ENCODE peak calls at places on chromosomes 12 and 14, in five cellular contexts. R is right lobe of liver, S is GM23248, E is BE2C, X is left ventricle myocardium inferior. H is an unnamed sample. For H3K36me3 and H3K4me1, the result is how much of the 10 kb centered on the place peaks cover.

GRCh38 chr14:35387713-35388579 is 16.6 kb downstream of the NFKBIA start:
- DNase-seq in S (no peak), R (no peak), X (peak), E (no peak), H (no peak)

GRCh38 chr12:96302706-96303310 is 97.4 kb downstream of the CDK17 start:
- DNase-seq in S (no peak), X (no peak), E (no peak), R (no peak), H (peak)

GRCh38 chr12:661720-662486 is 1.3 kb downstream of the NINJ2 start:
- DNase-seq in S (no peak), E (no peak), R (no peak), X (peak), H (no peak)

GRCh38 chr12:47964102-47964723 is 817 bp downstream of the TMEM106C start:
- DNase-seq in R (no peak), E (no peak), X (no peak), S (peak), H (peak)

GRCh38 chr12:9794484-9795063 is 32.7 kb upstream of the KLRF1 start:
- DNase-seq in E (no peak), X (no peak), S (no peak), R (no peak), H (no peak)

GRCh38 chr12:83865431-83865830 is 1047.2 kb downstream of the SLC6A15 start:
- DNase-seq in X (no peak), E (no peak), R (no peak), S (no peak), H (no peak)

GRCh38 chr14:99566009-99566389 is 38.0 kb downstream of the CCDC85C start:
- DNase-seq in S (no peak), X (no peak), R (no peak), E (no peak), H (no peak)

GRCh38 chr14:87805315-87805723 is 187.7 kb downstream of the GALC start:
- DNase-seq in S (peak), X (peak), E (peak), R (peak), H (peak)

GRCh38 chr12:100733817-100734593 is 60.6 kb upstream of the ANO4 start:
- DNase-seq in S (peak), X (no peak), E (no peak), R (no peak), H (peak)

GRCh38 chr12:121673013-121673441 is 3.6 kb upstream of the MORN3 start:
- DNase-seq in E (peak), X (no peak), S (peak), R (no peak), H (no peak)

GRCh38 chr14:94773017-94773681 is 3.2 kb upstream of the GSC start:
- DNase-seq in X (no peak), S (no peak), R (no peak), E (no peak), H (no peak)

GRCh38 chr12:113479578-113480335 is 8.1 kb upstream of the LHX5 start:
- DNase-seq in E (no peak), S (peak), R (no peak), X (peak), H (peak)

GRCh38 chr14:53519137-53519536 is 366.0 kb upstream of the DDHD1 start:
- DNase-seq in E (no peak), R (no peak), S (peak), X (no peak), H (no peak)

GRCh38 chr14:98014851-98015615 is 1217.9 kb downstream of the VRK1 start:
- DNase-seq in E (no peak), R (no peak), S (no peak), X (no peak), H (no peak)

GRCh38 chr12:71240941-71241340 is 83.1 kb upstream of the TSPAN8 start:
- DNase-seq in E (no peak), S (no peak), R (no peak), X (no peak), H (no peak)

GRCh38 chr12:2051700-2052625 is 824 bp upstream of the CACNA1C start:
- DNase-seq in R (no peak), E (no peak), X (no peak), S (peak), H (peak)

GRCh38 chr14:37865719-37866549 is 270.5 kb downstream of the TTC6 start:
- DNase-seq in R (no peak), S (no peak), X (no peak), E (no peak), H (no peak)

GRCh38 chr14:47539065-47539464 is 136.3 kb downstream of the MDGA2 start:
- DNase-seq in E (peak), S (no peak), R (no peak), X (no peak), H (peak)

GRCh38 chr12:28583771-28584261 is 393.6 kb downstream of the CCDC91 start:
- DNase-seq in X (no peak), R (no peak), E (no peak), S (peak), H (no peak)

GRCh38 chr12:105369014-105369413 is 38.5 kb downstream of the C12orf75 start:
- DNase-seq in E (no peak), R (no peak), S (peak), X (no peak), H (no peak)

GRCh38 chr12:30980886-30981662 is 54.5 kb downstream of the TSPAN11 start:
- DNase-seq in X (no peak), S (no peak), R (no peak), E (no peak), H (no peak)

GRCh38 chr12:130761537-130762318 is 45.6 kb upstream of the RIMBP2 start:
- DNase-seq in X (peak), R (no peak), S (peak), E (peak), H (peak)

GRCh38 chr14:55794655-55795583 is 214.9 kb downstream of the KTN1 start:
- DNase-seq in S (peak), E (no peak), X (no peak), R (no peak), H (peak)

GRCh38 chr14:100728962-100729361 is 2.3 kb downstream of the DLK1 start:
- DNase-seq in R (no peak), X (no peak), E (no peak), S (no peak), H (no peak)

GRCh38 chr12:16833376-16833775 is 227.4 kb upstream of the LMO3 start:
- DNase-seq in X (no peak), S (no peak), R (no peak), E (no peak), H (no peak)

GRCh38 chr12:80045594-80045993 is 53.7 kb upstream of the OTOGL start:
- DNase-seq in S (peak), R (no peak), X (no peak), E (no peak), H (peak)

GRCh38 chr12:62767946-62768345 is 167.0 kb downstream of the PPM1H start:
- DNase-seq in X (no peak), E (no peak), R (no peak), S (no peak), H (no peak)

GRCh38 chr12:94207467-94208432 is 59.4 kb downstream of the PLXNC1 start:
- DNase-seq in E (no peak), X (no peak), R (no peak), S (no peak), H (no peak)

GRCh38 chr14:64795921-64796320 is 83.8 kb downstream of the SPTB start:
- DNase-seq in E (no peak), R (no peak), X (no peak), S (no peak), H (no peak)

GRCh38 chr12:93851245-93851665 is 174.1 kb downstream of the CRADD start:
- DNase-seq in E (no peak), S (no peak), X (no peak), R (no peak), H (no peak)

GRCh38 chr12:16531623-16532022 is 74.3 kb downstream of the LMO3 start:
- DNase-seq in E (no peak), R (no peak), S (no peak), X (no peak), H (peak)

GRCh38 chr12:34598352-34598827 is 576.1 kb downstream of the ALG10 start:
- DNase-seq in E (no peak), S (no peak), X (no peak), R (peak), H (no peak)

GRCh38 chr12:98440165-98440581 is 75.2 kb upstream of the TMPO start:
- DNase-seq in S (peak), R (no peak), E (no peak), X (peak), H (peak)

GRCh38 chr12:20213851-20214250 is 154.5 kb upstream of the PDE3A start:
- DNase-seq in R (no peak), E (no peak), X (no peak), S (no peak), H (no peak)

GRCh38 chr12:20211537-20211936 is 156.8 kb upstream of the PDE3A start:
- DNase-seq in X (no peak), R (no peak), E (no peak), S (no peak), H (no peak)

GRCh38 chr12:20210795-20211194 is 157.5 kb upstream of the PDE3A start:
- DNase-seq in E (no peak), S (no peak), X (no peak), R (no peak), H (no peak)

GRCh38 chr12:20212658-20213387 is 155.5 kb upstream of the PDE3A start:
- DNase-seq in X (peak), E (peak), R (peak), S (peak), H (peak)

GRCh38 chr12:20212036-20212435 is 156.3 kb upstream of the PDE3A start:
- DNase-seq in E (no peak), X (no peak), S (peak), R (no peak), H (peak)
- H3K4me3 ChIP-seq in E (peak), X (peak), S (no peak), R (no peak), H (no peak)

DNA sequence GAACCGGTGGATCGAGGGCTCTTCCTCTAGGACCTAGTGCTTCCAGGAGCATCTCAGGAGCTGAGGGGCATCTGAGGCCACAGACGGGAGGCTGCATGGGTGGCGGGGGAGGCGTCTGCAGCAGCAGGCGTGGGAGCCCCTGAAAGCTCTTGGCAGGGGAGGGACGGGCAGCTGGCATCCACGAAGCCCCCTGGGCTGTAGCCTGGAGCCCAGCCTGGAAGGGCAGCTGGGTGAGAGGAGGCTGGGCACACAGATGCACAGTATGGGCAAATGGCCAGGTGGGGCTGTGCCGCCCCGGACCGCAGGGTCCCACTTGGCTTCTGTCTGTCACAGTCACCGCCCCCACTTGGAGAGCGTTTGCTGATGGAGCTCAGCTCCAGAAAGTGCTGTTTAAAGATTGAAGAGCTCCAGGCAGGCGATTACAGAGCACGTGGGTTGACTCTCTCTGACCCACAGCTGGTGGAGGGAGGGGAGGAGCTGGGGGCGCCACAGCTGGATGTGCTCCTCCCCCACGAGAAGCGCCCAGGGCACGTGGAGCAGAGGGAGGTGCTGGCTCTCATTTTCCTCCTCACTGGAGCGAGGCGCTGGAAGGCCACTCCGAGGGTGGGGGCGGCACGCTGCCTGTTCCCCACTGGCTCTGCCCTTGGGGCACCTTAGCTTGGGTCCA is 155.0 kb upstream of the C14orf180 start:
- DNase-seq in S (no peak), R (no peak), X (no peak), E (peak), H (peak)
- H3K36me3 ChIP-seq in S (under half), R (under half), X (under half), E (under half), H (under half)

GRCh38 chr12:110533607-110534006 is 31.5 kb downstream of the RAD9B start:
- DNase-seq in X (no peak), E (no peak), S (no peak), R (no peak), H (no peak)

GRCh38 chr12:110532644-110533043 is 30.5 kb downstream of the RAD9B start:
- DNase-seq in E (no peak), S (no peak), R (no peak), X (no peak), H (no peak)

GRCh38 chr12:110531741-110532333 is 29.7 kb downstream of the RAD9B start:
- DNase-seq in E (no peak), S (peak), R (no peak), X (no peak), H (peak)

GRCh38 chr12:110536834-110537604 is 34.9 kb downstream of the RAD9B start:
- DNase-seq in X (no peak), R (no peak), E (no peak), S (no peak), H (no peak)

GRCh38 chr12:110534811-110535210 is 32.7 kb downstream of the RAD9B start:
- DNase-seq in X (no peak), S (no peak), R (no peak), E (no peak), H (no peak)
- H3K4me1 ChIP-seq in X (half or more), S (under half), R (under half), E (under half), H (under half)

GRCh38 chr12:24901975-24902461 is 46.9 kb downstream of the BCAT1 start:
- DNase-seq in X (no peak), R (no peak), E (peak), S (no peak), H (no peak)

GRCh38 chr12:24902521-24903304 is 46.2 kb downstream of the BCAT1 start:
- DNase-seq in R (no peak), S (peak), X (peak), E (peak), H (peak)

GRCh38 chr12:24904871-24905270 is 44.0 kb downstream of the BCAT1 start:
- DNase-seq in E (no peak), R (no peak), X (no peak), S (no peak), H (no peak)

GRCh38 chr12:24905431-24905830 is 43.5 kb downstream of the BCAT1 start:
- DNase-seq in R (no peak), E (no peak), X (no peak), S (peak), H (no peak)

GRCh38 chr12:24903305-24904088 is 45.4 kb downstream of the BCAT1 start:
- DNase-seq in X (no peak), S (peak), E (no peak), R (no peak), H (no peak)
- H3K4me3 ChIP-seq in X (peak), S (peak), E (peak), R (peak), H (peak)